ENCODE peak calls at places on chromosome 13, in five cellular contexts. E, W, O, F and G are unnamed samples.

GRCh38 chr13:114226699-114227323 is 7.9 kb upstream of the CDC16 start:
- DNase-seq in E (peak), W (peak), O (peak), F (peak), G (peak)

GRCh38 chr13:78625384-78625783 is 22.0 kb upstream of the POU4F1 start:
- DNase-seq in E (no peak), W (no peak), O (no peak), F (no peak), G (no peak)

GRCh38 chr13:40477623-40478608 is 188.5 kb downstream of the FOXO1 start:
- DNase-seq in E (no peak), W (no peak), O (no peak), F (no peak), G (no peak)

GRCh38 chr13:113124211-113125025 is 1.8 kb downstream of the F10 start:
- DNase-seq in E (no peak), W (no peak), O (no peak), F (no peak), G (no peak)

GRCh38 chr13:45398862-45399261 is 19.3 kb downstream of the SLC25A30 start:
- DNase-seq in E (no peak), W (no peak), O (no peak), F (peak), G (no peak)

GRCh38 chr13:113553541-113554332 is 30.8 kb upstream of the TFDP1 start:
- DNase-seq in E (no peak), W (no peak), O (no peak), F (no peak), G (no peak)

GRCh38 chr13:33193428-33193974 is 92.1 kb downstream of the STARD13 start:
- DNase-seq in E (no peak), W (no peak), O (no peak), F (no peak), G (no peak)

GRCh38 chr13:26163812-26164211 is 58.3 kb downstream of the RNF6 start:
- DNase-seq in E (no peak), W (no peak), O (no peak), F (no peak), G (no peak)

GRCh38 chr13:32902898-32903297 is 113.3 kb upstream of the KL start:
- DNase-seq in E (no peak), W (peak), O (peak), F (no peak), G (no peak)

GRCh38 chr13:114177245-114178010 is 1.6 kb upstream of the CFAP97D2 start:
- DNase-seq in E (no peak), W (no peak), O (peak), F (no peak), G (no peak)

GRCh38 chr13:61727714-61728275 is 312.1 kb upstream of the PCDH20 start:
- DNase-seq in E (no peak), W (no peak), O (peak), F (no peak), G (no peak)

GRCh38 chr13:99307648-99308339 is 595 bp upstream of the GPR183 start:
- DNase-seq in E (no peak), W (peak), O (peak), F (peak), G (no peak)

GRCh38 chr13:51794959-51795358 is 9.0 kb downstream of the DHRS12 start:
- DNase-seq in E (no peak), W (no peak), O (no peak), F (no peak), G (no peak)

GRCh38 chr13:51841732-51842131 is 3.2 kb downstream of the TMEM272 start:
- DNase-seq in E (no peak), W (no peak), O (no peak), F (no peak), G (no peak)

GRCh38 chr13:50801087-50801931 is 42.2 kb downstream of the DLEU7 start:
- DNase-seq in E (peak), W (peak), O (peak), F (peak), G (peak)

GRCh38 chr13:50214514-50214913 is 199.3 kb downstream of the KCNRG start:
- DNase-seq in E (no peak), W (no peak), O (no peak), F (no peak), G (no peak)

GRCh38 chr13:86020350-86021002 is 221.3 kb upstream of the SLITRK6 start:
- DNase-seq in E (peak), W (no peak), O (peak), F (no peak), G (no peak)

GRCh38 chr13:112013665-112014064 is 53.3 kb upstream of the SOX1 start:
- DNase-seq in E (no peak), W (no peak), O (no peak), F (no peak), G (no peak)

GRCh38 chr13:22893149-22893548 is 287.6 kb upstream of the SGCG start:
- DNase-seq in E (no peak), W (no peak), O (no peak), F (no peak), G (no peak)

GRCh38 chr13:87052731-87053130 is 618.4 kb upstream of the SLITRK5 start:
- DNase-seq in E (no peak), W (no peak), O (peak), F (no peak), G (no peak)

GRCh38 chr13:113918580-113918979 is 54.7 kb upstream of the GAS6 start:
- DNase-seq in E (no peak), W (no peak), O (no peak), F (no peak), G (no peak)

GRCh38 chr13:106357198-106357597 is 178.3 kb downstream of the EFNB2 start:
- DNase-seq in E (no peak), W (no peak), O (peak), F (no peak), G (no peak)

GRCh38 chr13:28494861-28495585 is at the start of gene FLT1:
- DNase-seq in E (no peak), W (peak), O (no peak), F (peak), G (peak)

GRCh38 chr13:49810825-49811526 is 18.5 kb upstream of the KPNA3 start:
- DNase-seq in E (no peak), W (no peak), O (peak), F (no peak), G (no peak)

GRCh38 chr13:93462151-93462550 is 235.5 kb downstream of the GPC6 start:
- DNase-seq in E (no peak), W (no peak), O (no peak), F (no peak), G (no peak)

GRCh38 chr13:92173254-92173653 is 774.8 kb downstream of the GPC5 start:
- DNase-seq in E (no peak), W (no peak), O (no peak), F (no peak), G (no peak)

GRCh38 chr13:91572439-91572838 is 174.0 kb downstream of the GPC5 start:
- DNase-seq in E (no peak), W (no peak), O (no peak), F (no peak), G (no peak)

GRCh38 chr13:29883941-29884518 is 33.6 kb upstream of the UBL3 start:
- DNase-seq in E (no peak), W (no peak), O (no peak), F (no peak), G (no peak)
- TF ChIP-seq CTCF in E (no peak), W (no peak), O (no peak), F (no peak), G (no peak)

DNA sequence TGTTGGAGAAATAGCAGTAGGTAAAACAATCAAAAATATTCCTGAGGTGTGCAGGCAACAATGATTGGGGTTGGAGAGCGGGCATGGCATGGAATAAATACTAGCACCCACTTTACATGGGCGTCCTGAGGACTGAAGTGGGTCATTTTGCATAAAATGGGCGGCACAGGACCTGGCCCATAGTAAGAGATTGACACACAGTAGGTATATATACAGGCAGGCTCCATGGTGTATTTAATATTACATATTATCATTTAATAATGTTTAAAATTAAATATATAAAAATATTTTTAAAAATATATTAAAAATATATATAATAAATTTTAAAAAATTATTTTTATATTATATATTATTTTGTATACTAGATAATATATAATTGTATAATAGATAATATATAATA is 48.3 kb downstream of the CRYL1 start:
- DNase-seq in E (no peak), W (no peak), O (no peak), F (no peak), G (no peak)
- TF ChIP-seq CTCF in E (no peak), W (no peak), O (no peak), F (no peak), G (no peak)

GRCh38 chr13:110801044-110801443 is 87.5 kb downstream of the ING1 start:
- DNase-seq in E (no peak), W (no peak), O (no peak), F (peak), G (no peak)
- TF ChIP-seq CTCF in E (no peak), W (no peak), O (no peak), F (no peak), G (no peak)

GRCh38 chr13:46553886-46554855 is 1.2 kb downstream of the LRCH1 start:
- DNase-seq in E (no peak), W (peak), O (peak), F (peak), G (peak)
- TF ChIP-seq CTCF in E (peak), W (peak), O (peak), F (peak), G (peak)

DNA sequence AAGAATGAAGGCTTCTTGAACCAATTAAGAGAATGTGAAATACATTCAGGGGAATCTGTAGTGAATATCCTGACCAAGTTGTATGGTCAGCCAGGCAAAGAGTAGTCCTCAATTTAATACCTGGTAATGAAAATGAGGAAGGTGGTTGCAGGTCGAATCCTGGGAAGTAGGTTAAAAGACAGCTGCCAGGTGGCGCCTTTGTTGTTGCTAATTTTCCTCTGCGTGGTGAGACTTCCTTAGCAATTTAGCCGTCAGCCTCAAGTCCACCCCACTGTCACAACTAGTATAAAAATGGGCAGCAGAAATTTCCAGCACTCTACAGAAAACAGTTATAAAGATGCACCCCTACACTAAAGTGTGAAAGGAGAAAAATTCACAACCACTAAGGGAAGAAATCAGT is 235.7 kb downstream of the NHLRC3 start:
- DNase-seq in E (no peak), W (no peak), O (no peak), F (peak), G (no peak)
- TF ChIP-seq CTCF in E (peak), W (peak), O (no peak), F (peak), G (no peak)

DNA sequence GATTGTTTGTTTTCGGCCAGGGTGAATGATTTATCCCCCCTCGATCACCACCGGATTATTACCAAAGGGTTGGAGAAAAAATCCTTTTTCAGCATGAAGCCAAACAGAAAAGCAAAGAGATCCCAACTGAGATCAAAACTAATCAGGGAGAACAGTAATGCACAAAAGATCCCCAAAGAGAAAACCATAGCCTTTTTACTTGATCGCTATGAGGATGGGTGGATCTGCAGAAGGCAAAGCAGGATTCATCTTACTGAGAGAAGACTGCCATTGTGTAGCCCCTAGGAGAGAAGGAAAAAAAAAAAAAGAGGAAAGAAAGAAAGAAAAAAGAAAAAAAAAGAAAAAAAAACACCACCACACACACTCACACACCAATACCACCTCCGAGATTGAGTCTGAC is at the start of gene FGF14:
- DNase-seq in E (no peak), W (no peak), O (no peak), F (no peak), G (no peak)
- TF ChIP-seq CTCF in E (no peak), W (no peak), O (no peak), F (no peak), G (no peak)